ENCODE peak calls at places on chromosome 14, in six cellular contexts. One of them, this sample, is unnamed.

GRCh38 chr14:46063872-46064271 is 587.7 kb downstream of the RPL10L start:
- DNase-seq in hepatocyte: peak
- DNase-seq in CD8-positive, alpha-beta T cell: no peak
- DNase-seq in IMR-90: no peak
- DNase-seq in A549: no peak
- DNase-seq in body of pancreas: no peak
- DNase-seq in this sample: no peak

GRCh38 chr14:85437143-85437542 is 92.8 kb upstream of the FLRT2 start:
- DNase-seq in A549: peak
- DNase-seq in hepatocyte: peak
- DNase-seq in CD8-positive, alpha-beta T cell: no peak
- DNase-seq in body of pancreas: peak
- DNase-seq in IMR-90: peak
- DNase-seq in this sample: no peak

GRCh38 chr14:46985529-46986137 is 334.1 kb upstream of the RPL10L start:
- DNase-seq in body of pancreas: no peak
- DNase-seq in CD8-positive, alpha-beta T cell: no peak
- DNase-seq in IMR-90: no peak
- DNase-seq in A549: no peak
- DNase-seq in hepatocyte: no peak
- DNase-seq in this sample: no peak

GRCh38 chr14:99676657-99677056 is 7.4 kb upstream of the CYP46A1 start:
- DNase-seq in hepatocyte: no peak
- DNase-seq in CD8-positive, alpha-beta T cell: peak
- DNase-seq in IMR-90: no peak
- DNase-seq in body of pancreas: peak
- DNase-seq in A549: no peak
- DNase-seq in this sample: no peak

GRCh38 chr14:66120402-66120801 is 365.8 kb upstream of the CCDC196 start:
- DNase-seq in A549: no peak
- DNase-seq in IMR-90: no peak
- DNase-seq in body of pancreas: no peak
- DNase-seq in CD8-positive, alpha-beta T cell: no peak
- DNase-seq in hepatocyte: no peak
- DNase-seq in this sample: no peak

GRCh38 chr14:79549515-79549914 is 661.8 kb downstream of the DIO2 start:
- DNase-seq in body of pancreas: no peak
- DNase-seq in A549: no peak
- DNase-seq in CD8-positive, alpha-beta T cell: no peak
- DNase-seq in hepatocyte: no peak
- DNase-seq in IMR-90: peak
- DNase-seq in this sample: no peak

GRCh38 chr14:43789458-43789857 is 717.6 kb downstream of the FSCB start:
- DNase-seq in IMR-90: no peak
- DNase-seq in A549: no peak
- DNase-seq in hepatocyte: no peak
- DNase-seq in body of pancreas: no peak
- DNase-seq in CD8-positive, alpha-beta T cell: no peak
- DNase-seq in this sample: no peak

GRCh38 chr14:90060312-90060964 is 1.4 kb upstream of the KCNK13 start:
- DNase-seq in IMR-90: peak
- DNase-seq in body of pancreas: peak
- DNase-seq in A549: peak
- DNase-seq in CD8-positive, alpha-beta T cell: no peak
- DNase-seq in hepatocyte: peak
- DNase-seq in this sample: peak

GRCh38 chr14:69008411-69008810 is 29.3 kb upstream of the ACTN1 start:
- DNase-seq in CD8-positive, alpha-beta T cell: no peak
- DNase-seq in hepatocyte: peak
- DNase-seq in body of pancreas: no peak
- DNase-seq in A549: no peak
- DNase-seq in IMR-90: peak
- DNase-seq in this sample: no peak

GRCh38 chr14:36655571-36655962 is 6.1 kb upstream of the PAX9 start:
- DNase-seq in CD8-positive, alpha-beta T cell: no peak
- DNase-seq in body of pancreas: no peak
- DNase-seq in A549: no peak
- DNase-seq in IMR-90: no peak
- DNase-seq in hepatocyte: no peak
- DNase-seq in this sample: no peak

GRCh38 chr14:50061664-50062437 is 54.5 kb downstream of the VCPKMT start:
- DNase-seq in IMR-90: peak
- DNase-seq in hepatocyte: peak
- DNase-seq in body of pancreas: peak
- DNase-seq in CD8-positive, alpha-beta T cell: peak
- DNase-seq in A549: no peak
- DNase-seq in this sample: peak

GRCh38 chr14:63496837-63497400 is 46.3 kb downstream of the PPP2R5E start:
- DNase-seq in body of pancreas: peak
- DNase-seq in CD8-positive, alpha-beta T cell: no peak
- DNase-seq in A549: no peak
- DNase-seq in IMR-90: no peak
- DNase-seq in hepatocyte: no peak
- DNase-seq in this sample: no peak

GRCh38 chr14:26121181-26121580 is 476.7 kb downstream of the NOVA1 start:
- DNase-seq in IMR-90: no peak
- DNase-seq in body of pancreas: no peak
- DNase-seq in A549: no peak
- DNase-seq in CD8-positive, alpha-beta T cell: no peak
- DNase-seq in hepatocyte: no peak
- DNase-seq in this sample: no peak

GRCh38 chr14:69693145-69693544 is 73.8 kb upstream of the SRSF5 start:
- DNase-seq in body of pancreas: peak
- DNase-seq in IMR-90: no peak
- DNase-seq in hepatocyte: no peak
- DNase-seq in A549: no peak
- DNase-seq in CD8-positive, alpha-beta T cell: no peak
- DNase-seq in this sample: peak

GRCh38 chr14:51929156-51929555 is 60.2 kb upstream of the RTRAF start:
- DNase-seq in A549: no peak
- DNase-seq in hepatocyte: no peak
- DNase-seq in CD8-positive, alpha-beta T cell: no peak
- DNase-seq in body of pancreas: no peak
- DNase-seq in IMR-90: peak
- DNase-seq in this sample: no peak

GRCh38 chr14:21039585-21040369 is 2.4 kb upstream of the RNASE7 start:
- DNase-seq in CD8-positive, alpha-beta T cell: peak
- DNase-seq in body of pancreas: peak
- DNase-seq in IMR-90: peak
- DNase-seq in A549: peak
- DNase-seq in hepatocyte: peak
- DNase-seq in this sample: peak

GRCh38 chr14:104676130-104676693 is 13.2 kb upstream of the INF2 start:
- DNase-seq in hepatocyte: no peak
- DNase-seq in body of pancreas: no peak
- DNase-seq in CD8-positive, alpha-beta T cell: no peak
- DNase-seq in IMR-90: no peak
- DNase-seq in A549: no peak
- DNase-seq in this sample: no peak

DNA sequence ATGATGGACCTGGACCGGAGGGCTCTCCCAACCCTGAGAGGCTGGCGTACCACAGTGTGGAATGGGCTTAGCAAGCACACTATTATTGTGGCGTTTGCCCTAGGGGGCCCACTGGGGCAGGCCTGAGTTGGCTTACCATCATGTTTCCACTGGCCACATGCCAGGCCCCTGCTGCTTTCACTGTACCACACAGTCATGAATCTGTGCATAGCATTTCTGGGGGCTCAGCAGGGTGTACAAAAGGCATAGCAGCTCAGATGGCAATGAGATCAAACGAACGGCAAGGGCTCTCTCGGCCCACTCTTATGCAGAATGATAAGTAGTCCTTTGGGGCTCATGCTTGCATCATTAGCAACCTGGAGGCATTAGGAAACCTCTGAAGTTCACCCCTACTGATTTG is 137.0 kb upstream of the HIF1A start:
- DNase-seq in A549: no peak
- DNase-seq in hepatocyte: no peak
- DNase-seq in IMR-90: no peak
- DNase-seq in CD8-positive, alpha-beta T cell: no peak
- DNase-seq in body of pancreas: no peak
- DNase-seq in this sample: no peak
- TF ChIP-seq CTCF in A549: no peak
- TF ChIP-seq CTCF in hepatocyte: no peak
- TF ChIP-seq CTCF in IMR-90: no peak
- TF ChIP-seq CTCF in CD8-positive, alpha-beta T cell: no peak
- TF ChIP-seq CTCF in body of pancreas: no peak
- TF ChIP-seq CTCF in this sample: no peak

GRCh38 chr14:92380582-92380981 is 57.6 kb downstream of the SLC24A4 start:
- DNase-seq in hepatocyte: no peak
- DNase-seq in CD8-positive, alpha-beta T cell: no peak
- DNase-seq in IMR-90: no peak
- DNase-seq in body of pancreas: no peak
- DNase-seq in A549: no peak
- DNase-seq in this sample: no peak

GRCh38 chr14:92380131-92380530 is 57.2 kb downstream of the SLC24A4 start:
- DNase-seq in CD8-positive, alpha-beta T cell: no peak
- DNase-seq in hepatocyte: no peak
- DNase-seq in IMR-90: no peak
- DNase-seq in A549: no peak
- DNase-seq in body of pancreas: no peak
- DNase-seq in this sample: no peak

GRCh38 chr14:92385561-92385960 is 62.6 kb downstream of the SLC24A4 start:
- DNase-seq in IMR-90: no peak
- DNase-seq in A549: no peak
- DNase-seq in hepatocyte: no peak
- DNase-seq in body of pancreas: no peak
- DNase-seq in CD8-positive, alpha-beta T cell: no peak
- DNase-seq in this sample: no peak

GRCh38 chr14:92384461-92385133 is 61.6 kb downstream of the SLC24A4 start:
- DNase-seq in A549: no peak
- DNase-seq in CD8-positive, alpha-beta T cell: no peak
- DNase-seq in hepatocyte: no peak
- DNase-seq in IMR-90: no peak
- DNase-seq in body of pancreas: no peak
- DNase-seq in this sample: no peak

DNA sequence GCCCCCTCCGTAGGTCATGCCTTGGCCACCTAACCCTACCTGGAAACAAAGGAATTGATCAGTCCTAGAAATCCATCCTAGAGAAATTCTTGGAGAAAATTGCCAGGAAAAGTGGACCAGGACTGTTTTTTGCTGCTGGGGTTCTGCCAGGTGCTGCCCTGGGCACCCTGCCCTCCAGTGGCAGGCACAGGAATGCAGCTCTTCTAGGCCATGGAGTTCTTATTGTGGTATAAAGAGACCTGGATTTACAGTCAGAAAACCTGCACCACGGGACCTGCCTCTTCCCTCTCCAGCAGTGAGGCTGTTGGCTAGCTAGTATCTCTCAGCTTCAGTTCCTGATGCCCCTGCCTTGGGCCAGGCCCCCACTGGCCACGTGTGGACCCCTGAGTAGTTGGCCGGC is 59.7 kb downstream of the SLC24A4 start:
- DNase-seq in hepatocyte: no peak
- DNase-seq in CD8-positive, alpha-beta T cell: no peak
- DNase-seq in body of pancreas: no peak
- DNase-seq in IMR-90: no peak
- DNase-seq in A549: peak
- DNase-seq in this sample: no peak
- TF ChIP-seq CTCF in hepatocyte: peak
- TF ChIP-seq CTCF in CD8-positive, alpha-beta T cell: no peak
- TF ChIP-seq CTCF in body of pancreas: no peak
- TF ChIP-seq CTCF in IMR-90: peak
- TF ChIP-seq CTCF in A549: peak
- TF ChIP-seq CTCF in this sample: no peak

GRCh38 chr14:76186318-76187027 is 34.8 kb downstream of the GPATCH2L start:
- DNase-seq in CD8-positive, alpha-beta T cell: no peak
- DNase-seq in body of pancreas: no peak
- DNase-seq in hepatocyte: peak
- DNase-seq in A549: no peak
- DNase-seq in IMR-90: no peak
- DNase-seq in this sample: peak

GRCh38 chr14:76175942-76176341 is 24.2 kb downstream of the GPATCH2L start:
- DNase-seq in CD8-positive, alpha-beta T cell: no peak
- DNase-seq in IMR-90: no peak
- DNase-seq in hepatocyte: no peak
- DNase-seq in A549: no peak
- DNase-seq in body of pancreas: no peak
- DNase-seq in this sample: no peak

GRCh38 chr14:76181546-76181945 is 29.8 kb downstream of the GPATCH2L start:
- DNase-seq in body of pancreas: no peak
- DNase-seq in hepatocyte: no peak
- DNase-seq in IMR-90: no peak
- DNase-seq in A549: no peak
- DNase-seq in CD8-positive, alpha-beta T cell: no peak
- DNase-seq in this sample: no peak
- TF ChIP-seq CTCF in body of pancreas: no peak
- TF ChIP-seq CTCF in hepatocyte: peak
- TF ChIP-seq CTCF in IMR-90: peak
- TF ChIP-seq CTCF in A549: no peak
- TF ChIP-seq CTCF in CD8-positive, alpha-beta T cell: peak
- TF ChIP-seq CTCF in this sample: no peak

DNA sequence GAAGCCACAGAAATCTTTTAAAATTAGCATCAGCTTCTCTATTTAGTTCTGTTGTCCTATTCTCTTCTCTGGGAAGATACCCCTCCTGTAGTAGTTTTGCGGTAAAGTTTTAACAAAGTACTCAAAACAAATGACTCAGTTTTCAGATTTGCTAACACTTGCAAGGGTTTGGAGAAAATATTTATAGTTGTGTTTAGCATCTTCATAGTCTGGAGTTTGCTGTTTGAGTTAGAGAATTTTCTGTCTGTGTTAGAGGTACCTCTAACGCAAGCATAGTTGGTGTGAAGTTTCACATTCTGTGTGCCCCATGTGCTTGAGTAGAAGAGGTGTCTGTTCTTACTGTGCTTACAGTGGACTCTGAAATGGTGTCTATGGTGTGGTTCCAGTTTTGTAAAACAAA is 36.0 kb downstream of the ANKRD9 start:
- DNase-seq in A549: no peak
- DNase-seq in IMR-90: peak
- DNase-seq in hepatocyte: no peak
- DNase-seq in body of pancreas: no peak
- DNase-seq in CD8-positive, alpha-beta T cell: no peak
- DNase-seq in this sample: no peak
- TF ChIP-seq CTCF in A549: no peak
- TF ChIP-seq CTCF in IMR-90: no peak
- TF ChIP-seq CTCF in hepatocyte: no peak
- TF ChIP-seq CTCF in body of pancreas: no peak
- TF ChIP-seq CTCF in CD8-positive, alpha-beta T cell: no peak
- TF ChIP-seq CTCF in this sample: no peak

GRCh38 chr14:96056509-96057422 is 17.6 kb downstream of the C14orf132 start:
- DNase-seq in CD8-positive, alpha-beta T cell: peak
- DNase-seq in IMR-90: no peak
- DNase-seq in hepatocyte: no peak
- DNase-seq in A549: no peak
- DNase-seq in body of pancreas: no peak
- DNase-seq in this sample: no peak
- TF ChIP-seq CTCF in CD8-positive, alpha-beta T cell: no peak
- TF ChIP-seq CTCF in IMR-90: no peak
- TF ChIP-seq CTCF in hepatocyte: peak
- TF ChIP-seq CTCF in A549: peak
- TF ChIP-seq CTCF in body of pancreas: no peak
- TF ChIP-seq CTCF in this sample: no peak

This sample was measured in GM20000.